ENCODE peak calls at places on chromosomes 7 and 10, in eight cellular contexts. L, D, X, S, U, H, K and C are unnamed samples.

GRCh38 chr10:124145109-124145860 is 51.9 kb upstream of the CHST15 start:
- DNase-seq in L (no peak), D (peak; percentile 53), X (no peak), S (peak; percentile 58), U (no peak), H (no peak), K (peak; percentile 34), C (no peak)

GRCh38 chr10:48981310-48981907 is 41.8 kb upstream of the LRRC18 start:
- DNase-seq in L (peak; percentile 13), D (peak; percentile 43), X (peak; percentile 19), S (peak; percentile 47), U (peak; percentile 41), H (no peak), K (peak; percentile 28), C (no peak)

GRCh38 chr10:125964558-125964957 is 68.2 kb downstream of the FANK1 start:
- DNase-seq in L (no peak), D (no peak), X (no peak), S (no peak), U (no peak), H (no peak), K (no peak), C (no peak)

GRCh38 chr10:6321880-6322279 is 119.1 kb downstream of the PFKFB3 start:
- DNase-seq in L (peak; percentile 7), D (peak; percentile 24), X (no peak), S (peak; percentile 66), U (peak; percentile 59), H (no peak), K (peak; percentile 54), C (no peak)

GRCh38 chr10:79376751-79377556 is 29.7 kb downstream of the PPIF start:
- DNase-seq in L (no peak), D (no peak), X (no peak), S (no peak), U (no peak), H (peak; percentile 75), K (no peak), C (no peak)

GRCh38 chr10:6396652-6397051 is 183.4 kb downstream of the PRKCQ start:
- DNase-seq in L (peak; percentile 68), D (peak; percentile 33), X (peak; percentile 61), S (peak; percentile 98), U (peak; percentile 85), H (no peak), K (peak; percentile 86), C (peak; percentile 91)

GRCh38 chr7:111113263-111114017 is 22.5 kb downstream of the LRRN3 start:
- DNase-seq in L (no peak), D (peak; percentile 79), X (peak; percentile 26), S (peak; percentile 68), U (peak; percentile 86), H (no peak), K (peak; percentile 72), C (no peak)

GRCh38 chr10:125006188-125006680 is 64.3 kb downstream of the ZRANB1 start:
- DNase-seq in L (peak; percentile 15), D (peak; percentile 48), X (no peak), S (no peak), U (peak; percentile 54), H (no peak), K (no peak), C (no peak)

GRCh38 chr7:155858521-155859061 is 46.3 kb upstream of the SHH start:
- DNase-seq in L (no peak), D (peak; percentile 11), X (no peak), S (peak; percentile 30), U (peak; percentile 28), H (peak; percentile 32), K (peak; percentile 24), C (no peak)

GRCh38 chr7:139562491-139562890 is 39.0 kb downstream of the CLEC2L start:
- DNase-seq in L (no peak), D (no peak), X (no peak), S (no peak), U (no peak), H (no peak), K (no peak), C (no peak)

GRCh38 chr7:50203521-50203920 is 101.0 kb upstream of the IKZF1 start:
- DNase-seq in L (no peak), D (no peak), X (no peak), S (no peak), U (no peak), H (peak; percentile 60), K (no peak), C (no peak)

GRCh38 chr7:27151341-27151944 is 940 bp downstream of the HOXA3 start:
- DNase-seq in L (no peak), D (no peak), X (no peak), S (peak; percentile 22), U (no peak), H (no peak), K (no peak), C (no peak)

GRCh38 chr10:99926925-99927718 is 82.6 kb downstream of the DNMBP start:
- DNase-seq in L (no peak), D (peak; percentile 72), X (no peak), S (peak; percentile 66), U (peak; percentile 66), H (no peak), K (peak; percentile 41), C (no peak)

GRCh38 chr7:70417061-70417655 is 714.8 kb upstream of the GALNT17 start:
- DNase-seq in L (no peak), D (no peak), X (no peak), S (no peak), U (no peak), H (no peak), K (no peak), C (no peak)

GRCh38 chr10:123390332-123390731 is 236.1 kb downstream of the BUB3 start:
- DNase-seq in L (no peak), D (no peak), X (no peak), S (no peak), U (no peak), H (no peak), K (no peak), C (no peak)

GRCh38 chr10:58477122-58477521 is 35.5 kb upstream of the BICC1 start:
- DNase-seq in L (no peak), D (peak; percentile 93), X (peak; percentile 96), S (peak; percentile 57), U (peak; percentile 51), H (no peak), K (no peak), C (no peak)

GRCh38 chr10:68811367-68812009 is 15.8 kb upstream of the STOX1 start:
- DNase-seq in L (no peak), D (no peak), X (no peak), S (no peak), U (no peak), H (no peak), K (no peak), C (no peak)

GRCh38 chr10:18583575-18584270 is 67.7 kb downstream of the NSUN6 start:
- DNase-seq in L (no peak), D (peak; percentile 39), X (no peak), S (peak; percentile 16), U (no peak), H (no peak), K (no peak), C (no peak)

GRCh38 chr10:86632009-86632800 is 22.1 kb upstream of the OPN4 start:
- DNase-seq in L (no peak), D (no peak), X (no peak), S (peak; percentile 14), U (no peak), H (no peak), K (no peak), C (no peak)

GRCh38 chr7:94176694-94177200 is 172.6 kb upstream of the BET1 start:
- DNase-seq in L (no peak), D (no peak), X (no peak), S (no peak), U (no peak), H (no peak), K (no peak), C (no peak)

GRCh38 chr7:40726559-40726958 is 591.8 kb downstream of the SUGCT start:
- DNase-seq in L (no peak), D (no peak), X (no peak), S (no peak), U (no peak), H (no peak), K (peak; percentile 35), C (no peak)
- TF ChIP-seq CTCF in L (no peak), D (no peak), X (no peak), S (no peak), U (no peak), H (no peak), K (peak; percentile 45), C (no peak)

DNA sequence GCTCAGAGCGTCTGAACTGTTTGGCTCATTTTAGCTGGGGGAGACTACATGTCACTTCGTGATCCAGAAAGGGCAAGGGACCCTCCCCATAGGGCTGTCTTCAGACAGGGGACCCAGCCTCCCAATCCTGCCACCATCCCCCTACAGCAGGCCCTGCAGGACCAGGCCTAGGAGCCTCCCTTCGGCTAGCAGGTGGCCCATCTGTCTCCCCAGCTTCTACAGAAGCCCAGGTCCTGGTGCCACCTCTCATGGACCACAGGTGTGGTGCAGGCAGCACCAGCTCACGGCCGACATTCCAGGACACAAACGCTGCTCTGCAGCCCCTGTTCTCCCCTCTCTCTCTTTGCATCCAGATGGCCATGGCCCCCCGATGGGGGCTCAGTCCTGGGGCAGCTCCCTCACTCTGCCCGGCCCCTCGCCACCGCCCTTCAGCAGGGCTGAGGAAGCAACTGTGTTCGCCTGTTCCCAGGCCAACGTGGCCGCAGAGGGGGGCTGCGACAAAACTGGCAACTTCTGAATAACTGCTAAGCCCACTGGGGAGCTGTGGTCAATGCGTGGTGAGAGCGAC is 10.3 kb downstream of the TECPR1 start:
- DNase-seq in L (no peak), D (no peak), X (no peak), S (no peak), U (no peak), H (no peak), K (no peak), C (no peak)
- TF ChIP-seq CTCF in L (no peak), D (no peak), X (no peak), S (no peak), U (no peak), H (no peak), K (no peak), C (no peak)

DNA sequence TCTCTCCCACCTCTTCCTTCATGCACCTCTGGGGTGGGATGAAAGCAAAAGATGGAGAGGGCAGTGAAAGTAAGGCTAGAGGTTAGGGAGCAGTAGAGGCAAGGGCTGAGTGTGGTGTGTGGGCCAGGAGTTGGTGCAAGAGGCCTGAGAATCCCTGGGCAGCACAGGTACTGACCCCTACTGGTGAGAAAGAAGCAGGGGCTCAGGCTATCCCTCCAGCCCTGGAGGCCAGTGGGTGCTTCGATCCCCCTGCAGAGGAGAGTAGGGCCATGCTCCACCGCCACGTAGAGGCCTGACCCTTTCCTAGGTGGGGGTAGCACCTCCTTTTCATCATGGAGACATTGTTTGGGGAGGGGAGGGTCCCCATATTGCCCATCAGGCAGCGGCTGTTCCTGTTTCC is 9.8 kb downstream of the CDHR1 start:
- DNase-seq in L (no peak), D (no peak), X (no peak), S (no peak), U (no peak), H (no peak), K (peak; percentile 46), C (no peak)
- TF ChIP-seq CTCF in L (peak; percentile 27), D (peak; percentile 28), X (peak; percentile 30), S (peak; percentile 36), U (peak; percentile 11), H (no peak), K (peak; percentile 58), C (peak; percentile 16)

DNA sequence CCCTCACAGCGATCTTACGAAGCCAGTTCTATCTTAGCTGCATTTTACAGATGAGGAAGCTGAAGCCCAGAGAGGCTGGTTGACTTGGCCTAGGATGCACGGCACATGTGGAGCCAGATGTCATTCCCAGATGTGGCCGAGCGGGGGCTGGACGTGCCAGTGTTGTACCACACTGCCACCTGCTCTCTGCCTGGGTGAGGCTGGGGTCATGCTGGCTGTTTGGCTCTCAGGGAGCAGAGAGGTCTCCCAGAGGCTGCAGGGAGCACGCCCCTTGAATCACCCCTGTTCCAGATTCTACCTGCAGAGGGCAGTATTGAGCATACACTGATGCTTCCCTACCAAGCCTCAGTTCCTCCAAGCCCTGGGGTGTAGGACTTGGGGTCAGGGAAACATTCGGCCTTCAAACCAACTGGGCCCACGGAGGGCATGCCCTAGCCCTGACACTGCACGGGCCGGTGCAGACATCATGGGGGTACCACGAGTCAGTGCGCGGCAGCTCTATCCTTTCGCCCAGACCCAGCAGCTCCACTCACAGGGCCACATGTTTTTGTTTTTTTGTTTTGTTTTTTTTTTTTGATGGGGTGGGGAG is 3.8 kb upstream of the GTF2IRD1 start:
- DNase-seq in L (no peak), D (peak; percentile 68), X (peak; percentile 22), S (peak; percentile 63), U (peak; percentile 43), H (no peak), K (peak; percentile 57), C (no peak)
- TF ChIP-seq CTCF in L (peak; percentile 80), D (peak; percentile 87), X (peak; percentile 73), S (peak; percentile 80), U (peak; percentile 68), H (peak; percentile 86), K (peak; percentile 84), C (peak; percentile 73)